ENCODE peak calls at places on chromosomes 5 and 9, in seven cellular contexts. One of them, this sample, is unnamed.

GRCh38 chr5:179731791-179732411 is 721 bp upstream of the MAML1 start:
- DNase-seq in GM12864: peak
- DNase-seq in lower leg skin: peak
- DNase-seq in body of pancreas: no peak
- DNase-seq in PC-9: peak
- DNase-seq in dorsolateral prefrontal cortex: no peak
- DNase-seq in upper lobe of left lung: peak
- DNase-seq in this sample: peak

GRCh38 chr5:5326126-5326758 is 96.2 kb upstream of the ICE1 start:
- DNase-seq in GM12864: no peak
- DNase-seq in lower leg skin: no peak
- DNase-seq in body of pancreas: no peak
- DNase-seq in PC-9: no peak
- DNase-seq in dorsolateral prefrontal cortex: no peak
- DNase-seq in upper lobe of left lung: no peak
- DNase-seq in this sample: no peak

GRCh38 chr9:34145165-34145564 is 18.7 kb upstream of the DCAF12 start:
- DNase-seq in GM12864: no peak
- DNase-seq in lower leg skin: no peak
- DNase-seq in body of pancreas: no peak
- DNase-seq in PC-9: peak
- DNase-seq in dorsolateral prefrontal cortex: no peak
- DNase-seq in upper lobe of left lung: no peak
- DNase-seq in this sample: no peak

GRCh38 chr9:35687306-35687705 is 2.4 kb downstream of the TPM2 start:
- DNase-seq in GM12864: no peak
- DNase-seq in lower leg skin: no peak
- DNase-seq in body of pancreas: no peak
- DNase-seq in PC-9: no peak
- DNase-seq in dorsolateral prefrontal cortex: no peak
- DNase-seq in upper lobe of left lung: no peak
- DNase-seq in this sample: no peak

GRCh38 chr5:147417133-147417813 is 92.6 kb downstream of the DPYSL3 start:
- DNase-seq in GM12864: no peak
- DNase-seq in lower leg skin: peak
- DNase-seq in body of pancreas: peak
- DNase-seq in PC-9: no peak
- DNase-seq in dorsolateral prefrontal cortex: no peak
- DNase-seq in upper lobe of left lung: peak
- DNase-seq in this sample: peak

GRCh38 chr5:100901851-100902341 is 1.2 kb downstream of the ST8SIA4 start:
- DNase-seq in GM12864: no peak
- DNase-seq in lower leg skin: peak
- DNase-seq in body of pancreas: no peak
- DNase-seq in PC-9: no peak
- DNase-seq in dorsolateral prefrontal cortex: no peak
- DNase-seq in upper lobe of left lung: peak
- DNase-seq in this sample: no peak

GRCh38 chr5:81268797-81269196 is 32.6 kb upstream of the ZCCHC9 start:
- DNase-seq in GM12864: no peak
- DNase-seq in lower leg skin: no peak
- DNase-seq in body of pancreas: no peak
- DNase-seq in PC-9: peak
- DNase-seq in dorsolateral prefrontal cortex: no peak
- DNase-seq in upper lobe of left lung: no peak
- DNase-seq in this sample: no peak

GRCh38 chr9:31590091-31590490 is 794.4 kb upstream of the ACO1 start:
- DNase-seq in GM12864: no peak
- DNase-seq in lower leg skin: no peak
- DNase-seq in body of pancreas: no peak
- DNase-seq in PC-9: no peak
- DNase-seq in dorsolateral prefrontal cortex: no peak
- DNase-seq in upper lobe of left lung: no peak
- DNase-seq in this sample: no peak

GRCh38 chr5:102700126-102700851 is 54.8 kb upstream of the PAM start:
- DNase-seq in GM12864: no peak
- DNase-seq in lower leg skin: no peak
- DNase-seq in body of pancreas: no peak
- DNase-seq in PC-9: no peak
- DNase-seq in dorsolateral prefrontal cortex: no peak
- DNase-seq in upper lobe of left lung: no peak
- DNase-seq in this sample: no peak

GRCh38 chr5:103177543-103177942 is 57.4 kb downstream of the PPIP5K2 start:
- DNase-seq in GM12864: no peak
- DNase-seq in lower leg skin: no peak
- DNase-seq in body of pancreas: no peak
- DNase-seq in PC-9: no peak
- DNase-seq in dorsolateral prefrontal cortex: no peak
- DNase-seq in upper lobe of left lung: no peak
- DNase-seq in this sample: no peak

GRCh38 chr5:177557041-177557647 is 2.8 kb upstream of the FAM193B start:
- DNase-seq in GM12864: no peak
- DNase-seq in lower leg skin: no peak
- DNase-seq in body of pancreas: no peak
- DNase-seq in PC-9: no peak
- DNase-seq in dorsolateral prefrontal cortex: no peak
- DNase-seq in upper lobe of left lung: no peak
- DNase-seq in this sample: no peak

GRCh38 chr9:83281306-83282255 is 218.6 kb upstream of the RASEF start:
- DNase-seq in GM12864: no peak
- DNase-seq in lower leg skin: no peak
- DNase-seq in body of pancreas: peak
- DNase-seq in PC-9: peak
- DNase-seq in dorsolateral prefrontal cortex: no peak
- DNase-seq in upper lobe of left lung: peak
- DNase-seq in this sample: no peak

GRCh38 chr5:17190242-17190778 is 27.1 kb upstream of the BASP1 start:
- DNase-seq in GM12864: no peak
- DNase-seq in lower leg skin: peak
- DNase-seq in body of pancreas: peak
- DNase-seq in PC-9: peak
- DNase-seq in dorsolateral prefrontal cortex: no peak
- DNase-seq in upper lobe of left lung: no peak
- DNase-seq in this sample: no peak

GRCh38 chr5:138936225-138936967 is 61.3 kb upstream of the LRRTM2 start:
- DNase-seq in GM12864: no peak
- DNase-seq in lower leg skin: no peak
- DNase-seq in body of pancreas: no peak
- DNase-seq in PC-9: no peak
- DNase-seq in dorsolateral prefrontal cortex: peak
- DNase-seq in upper lobe of left lung: peak
- DNase-seq in this sample: no peak

GRCh38 chr5:128002420-128002819 is 81.1 kb upstream of the SLC12A2 start:
- DNase-seq in GM12864: no peak
- DNase-seq in lower leg skin: no peak
- DNase-seq in body of pancreas: no peak
- DNase-seq in PC-9: no peak
- DNase-seq in dorsolateral prefrontal cortex: no peak
- DNase-seq in upper lobe of left lung: no peak
- DNase-seq in this sample: no peak

GRCh38 chr5:68431181-68431580 is 215.6 kb downstream of the PIK3R1 start:
- DNase-seq in GM12864: no peak
- DNase-seq in lower leg skin: no peak
- DNase-seq in body of pancreas: no peak
- DNase-seq in PC-9: no peak
- DNase-seq in dorsolateral prefrontal cortex: no peak
- DNase-seq in upper lobe of left lung: no peak
- DNase-seq in this sample: no peak

GRCh38 chr9:124739360-124739759 is 31.8 kb downstream of the NR6A1 start:
- DNase-seq in GM12864: no peak
- DNase-seq in lower leg skin: no peak
- DNase-seq in body of pancreas: no peak
- DNase-seq in PC-9: no peak
- DNase-seq in dorsolateral prefrontal cortex: no peak
- DNase-seq in upper lobe of left lung: no peak
- DNase-seq in this sample: no peak

GRCh38 chr5:135890867-135891266 is 4.8 kb downstream of the IL9 start:
- DNase-seq in GM12864: no peak
- DNase-seq in lower leg skin: no peak
- DNase-seq in body of pancreas: no peak
- DNase-seq in PC-9: no peak
- DNase-seq in dorsolateral prefrontal cortex: no peak
- DNase-seq in upper lobe of left lung: no peak
- DNase-seq in this sample: no peak

GRCh38 chr9:18427691-18428090 is 46.3 kb upstream of the ADAMTSL1 start:
- DNase-seq in GM12864: no peak
- DNase-seq in lower leg skin: no peak
- DNase-seq in body of pancreas: no peak
- DNase-seq in PC-9: no peak
- DNase-seq in dorsolateral prefrontal cortex: no peak
- DNase-seq in upper lobe of left lung: no peak
- DNase-seq in this sample: no peak

GRCh38 chr9:124340219-124341069 is 74.8 kb downstream of the PSMB7 start:
- DNase-seq in GM12864: no peak
- DNase-seq in lower leg skin: no peak
- DNase-seq in body of pancreas: no peak
- DNase-seq in PC-9: no peak
- DNase-seq in dorsolateral prefrontal cortex: no peak
- DNase-seq in upper lobe of left lung: no peak
- DNase-seq in this sample: no peak

GRCh38 chr5:163535290-163535689 is 29.9 kb downstream of the MAT2B start:
- DNase-seq in GM12864: no peak
- DNase-seq in lower leg skin: no peak
- DNase-seq in body of pancreas: no peak
- DNase-seq in PC-9: no peak
- DNase-seq in dorsolateral prefrontal cortex: no peak
- DNase-seq in upper lobe of left lung: no peak
- DNase-seq in this sample: no peak

GRCh38 chr5:137260820-137261541 is 238.1 kb downstream of the SPOCK1 start:
- DNase-seq in GM12864: no peak
- DNase-seq in lower leg skin: no peak
- DNase-seq in body of pancreas: no peak
- DNase-seq in PC-9: no peak
- DNase-seq in dorsolateral prefrontal cortex: no peak
- DNase-seq in upper lobe of left lung: no peak
- DNase-seq in this sample: no peak

GRCh38 chr9:101162231-101162630 is 133.7 kb downstream of the PLPPR1 start:
- DNase-seq in GM12864: no peak
- DNase-seq in lower leg skin: no peak
- DNase-seq in body of pancreas: no peak
- DNase-seq in PC-9: no peak
- DNase-seq in dorsolateral prefrontal cortex: no peak
- DNase-seq in upper lobe of left lung: no peak
- DNase-seq in this sample: no peak

GRCh38 chr5:6822556-6823343 is 109.5 kb downstream of the TENT4A start:
- DNase-seq in GM12864: no peak
- DNase-seq in lower leg skin: no peak
- DNase-seq in body of pancreas: no peak
- DNase-seq in PC-9: no peak
- DNase-seq in dorsolateral prefrontal cortex: no peak
- DNase-seq in upper lobe of left lung: no peak
- DNase-seq in this sample: no peak

GRCh38 chr5:129670944-129671343 is 77.0 kb upstream of the MINAR2 start:
- DNase-seq in GM12864: no peak
- DNase-seq in lower leg skin: no peak
- DNase-seq in body of pancreas: no peak
- DNase-seq in PC-9: no peak
- DNase-seq in dorsolateral prefrontal cortex: no peak
- DNase-seq in upper lobe of left lung: no peak
- DNase-seq in this sample: no peak

GRCh38 chr9:34378376-34379060 is 1.8 kb upstream of the MYORG start:
- DNase-seq in GM12864: no peak
- DNase-seq in lower leg skin: no peak
- DNase-seq in body of pancreas: no peak
- DNase-seq in PC-9: no peak
- DNase-seq in dorsolateral prefrontal cortex: no peak
- DNase-seq in upper lobe of left lung: peak
- DNase-seq in this sample: peak

GRCh38 chr9:121133104-121133816 is 58.5 kb downstream of the CNTRL start:
- DNase-seq in GM12864: peak
- DNase-seq in lower leg skin: no peak
- DNase-seq in body of pancreas: peak
- DNase-seq in PC-9: no peak
- DNase-seq in dorsolateral prefrontal cortex: no peak
- DNase-seq in upper lobe of left lung: peak
- DNase-seq in this sample: no peak
- H3K4me3 ChIP-seq in GM12864: no peak
- H3K4me3 ChIP-seq in lower leg skin: no peak
- H3K4me3 ChIP-seq in body of pancreas: no peak
- H3K4me3 ChIP-seq in PC-9: no peak
- H3K4me3 ChIP-seq in dorsolateral prefrontal cortex: no peak
- H3K4me3 ChIP-seq in upper lobe of left lung: no peak
- H3K4me3 ChIP-seq in this sample: no peak

GRCh38 chr5:140181002-140181483 is 6.1 kb downstream of the CYSTM1 start:
- DNase-seq in GM12864: no peak
- DNase-seq in lower leg skin: no peak
- DNase-seq in body of pancreas: no peak
- DNase-seq in PC-9: no peak
- DNase-seq in dorsolateral prefrontal cortex: no peak
- DNase-seq in upper lobe of left lung: no peak
- DNase-seq in this sample: no peak
- H3K4me3 ChIP-seq in GM12864: no peak
- H3K4me3 ChIP-seq in lower leg skin: no peak
- H3K4me3 ChIP-seq in body of pancreas: no peak
- H3K4me3 ChIP-seq in PC-9: no peak
- H3K4me3 ChIP-seq in dorsolateral prefrontal cortex: no peak
- H3K4me3 ChIP-seq in upper lobe of left lung: no peak
- H3K4me3 ChIP-seq in this sample: no peak

GRCh38 chr9:130846487-130847305 is 11.6 kb downstream of the ABL1 start:
- DNase-seq in GM12864: no peak
- DNase-seq in lower leg skin: no peak
- DNase-seq in body of pancreas: peak
- DNase-seq in PC-9: no peak
- DNase-seq in dorsolateral prefrontal cortex: no peak
- DNase-seq in upper lobe of left lung: no peak
- DNase-seq in this sample: peak
- H3K4me3 ChIP-seq in GM12864: no peak
- H3K4me3 ChIP-seq in lower leg skin: no peak
- H3K4me3 ChIP-seq in body of pancreas: no peak
- H3K4me3 ChIP-seq in PC-9: no peak
- H3K4me3 ChIP-seq in dorsolateral prefrontal cortex: peak
- H3K4me3 ChIP-seq in upper lobe of left lung: no peak
- H3K4me3 ChIP-seq in this sample: peak

GRCh38 chr5:1202798-1203185 is 1.4 kb downstream of the SLC6A19 start:
- DNase-seq in GM12864: no peak
- DNase-seq in lower leg skin: no peak
- DNase-seq in body of pancreas: no peak
- DNase-seq in PC-9: no peak
- DNase-seq in dorsolateral prefrontal cortex: no peak
- DNase-seq in upper lobe of left lung: no peak
- DNase-seq in this sample: no peak

GRCh38 chr5:1203968-1204692 is 2.7 kb downstream of the SLC6A19 start:
- DNase-seq in GM12864: no peak
- DNase-seq in lower leg skin: no peak
- DNase-seq in body of pancreas: no peak
- DNase-seq in PC-9: no peak
- DNase-seq in dorsolateral prefrontal cortex: no peak
- DNase-seq in upper lobe of left lung: no peak
- DNase-seq in this sample: no peak

GRCh38 chr5:1203311-1203967 is 2.0 kb downstream of the SLC6A19 start:
- DNase-seq in GM12864: no peak
- DNase-seq in lower leg skin: no peak
- DNase-seq in body of pancreas: no peak
- DNase-seq in PC-9: no peak
- DNase-seq in dorsolateral prefrontal cortex: no peak
- DNase-seq in upper lobe of left lung: no peak
- DNase-seq in this sample: no peak

GRCh38 chr5:1205255-1206180 is 4.1 kb downstream of the SLC6A19 start:
- DNase-seq in GM12864: no peak
- DNase-seq in lower leg skin: no peak
- DNase-seq in body of pancreas: no peak
- DNase-seq in PC-9: no peak
- DNase-seq in dorsolateral prefrontal cortex: no peak
- DNase-seq in upper lobe of left lung: no peak
- DNase-seq in this sample: no peak

GRCh38 chr5:1204693-1205242 is 3.4 kb downstream of the SLC6A19 start:
- DNase-seq in GM12864: no peak
- DNase-seq in lower leg skin: no peak
- DNase-seq in body of pancreas: peak
- DNase-seq in PC-9: no peak
- DNase-seq in dorsolateral prefrontal cortex: no peak
- DNase-seq in upper lobe of left lung: no peak
- DNase-seq in this sample: no peak
- H3K4me3 ChIP-seq in GM12864: no peak
- H3K4me3 ChIP-seq in lower leg skin: no peak
- H3K4me3 ChIP-seq in body of pancreas: no peak
- H3K4me3 ChIP-seq in PC-9: no peak
- H3K4me3 ChIP-seq in dorsolateral prefrontal cortex: no peak
- H3K4me3 ChIP-seq in upper lobe of left lung: no peak
- H3K4me3 ChIP-seq in this sample: no peak